ENCODE peak calls at places on chromosomes 7 and 10, in eight cellular contexts. One of them, this sample, is unnamed.
A peak's percentile ranks its signal among the peaks of the same experiment; 100 is the strongest.

GRCh38 chr10:7932301-7933036 is 114.2 kb downstream of the TAF3 start:
- DNase-seq in GM23248: no peak
- DNase-seq in uterus: no peak
- DNase-seq in fibroblast of mammary gland: no peak
- DNase-seq in SJSA1: no peak
- DNase-seq in cardiac muscle cell: peak; percentile 23
- DNase-seq in PC-3: no peak
- DNase-seq in NB4: no peak
- DNase-seq in this sample: no peak

GRCh38 chr7:4207011-4207410 is 475.1 kb upstream of the FOXK1 start:
- DNase-seq in SJSA1: no peak
- DNase-seq in cardiac muscle cell: no peak
- DNase-seq in NB4: no peak
- DNase-seq in GM23248: no peak
- DNase-seq in PC-3: no peak
- DNase-seq in fibroblast of mammary gland: no peak
- DNase-seq in uterus: no peak
- DNase-seq in this sample: no peak

GRCh38 chr7:30594055-30594539 is 581 bp upstream of the GARS1 start:
- DNase-seq in NB4: peak; percentile 85
- DNase-seq in cardiac muscle cell: peak; percentile 40
- DNase-seq in uterus: peak; percentile 24
- DNase-seq in fibroblast of mammary gland: peak; percentile 36
- DNase-seq in SJSA1: no peak
- DNase-seq in GM23248: peak; percentile 63
- DNase-seq in PC-3: no peak
- DNase-seq in this sample: peak; percentile 36

GRCh38 chr7:129923709-129924108 is 29.1 kb downstream of the UBE2H start:
- DNase-seq in SJSA1: no peak
- DNase-seq in NB4: no peak
- DNase-seq in cardiac muscle cell: peak; percentile 71
- DNase-seq in uterus: no peak
- DNase-seq in PC-3: peak; percentile 69
- DNase-seq in GM23248: peak; percentile 94
- DNase-seq in fibroblast of mammary gland: peak; percentile 95
- DNase-seq in this sample: no peak

GRCh38 chr7:104976966-104977636 is 36.9 kb upstream of the KMT2E start:
- DNase-seq in fibroblast of mammary gland: peak; percentile 51
- DNase-seq in GM23248: no peak
- DNase-seq in SJSA1: no peak
- DNase-seq in cardiac muscle cell: no peak
- DNase-seq in NB4: no peak
- DNase-seq in uterus: no peak
- DNase-seq in PC-3: no peak
- DNase-seq in this sample: no peak

GRCh38 chr7:47185193-47185592 is 396.7 kb downstream of the TNS3 start:
- DNase-seq in GM23248: no peak
- DNase-seq in SJSA1: no peak
- DNase-seq in uterus: no peak
- DNase-seq in fibroblast of mammary gland: no peak
- DNase-seq in PC-3: no peak
- DNase-seq in NB4: no peak
- DNase-seq in cardiac muscle cell: no peak
- DNase-seq in this sample: no peak

GRCh38 chr7:142460402-142461117 is 202.7 kb upstream of the PRSS58 start:
- DNase-seq in GM23248: peak; percentile 34
- DNase-seq in NB4: no peak
- DNase-seq in PC-3: no peak
- DNase-seq in uterus: no peak
- DNase-seq in cardiac muscle cell: no peak
- DNase-seq in SJSA1: no peak
- DNase-seq in fibroblast of mammary gland: peak; percentile 81
- DNase-seq in this sample: no peak

GRCh38 chr10:112383325-112383724 is 9.4 kb downstream of the ACSL5 start:
- DNase-seq in SJSA1: no peak
- DNase-seq in fibroblast of mammary gland: peak; percentile 74
- DNase-seq in GM23248: peak; percentile 73
- DNase-seq in NB4: no peak
- DNase-seq in cardiac muscle cell: peak; percentile 85
- DNase-seq in uterus: no peak
- DNase-seq in PC-3: peak; percentile 50
- DNase-seq in this sample: peak; percentile 55

GRCh38 chr10:60387531-60387930 is 2.1 kb downstream of the ANK3 start:
- DNase-seq in fibroblast of mammary gland: no peak
- DNase-seq in PC-3: peak; percentile 68
- DNase-seq in uterus: no peak
- DNase-seq in NB4: no peak
- DNase-seq in SJSA1: no peak
- DNase-seq in cardiac muscle cell: no peak
- DNase-seq in GM23248: no peak
- DNase-seq in this sample: no peak

GRCh38 chr10:11270858-11271179 is 253.1 kb downstream of the CELF2 start:
- DNase-seq in PC-3: no peak
- DNase-seq in uterus: no peak
- DNase-seq in SJSA1: no peak
- DNase-seq in cardiac muscle cell: no peak
- DNase-seq in fibroblast of mammary gland: no peak
- DNase-seq in NB4: no peak
- DNase-seq in GM23248: peak; percentile 1
- DNase-seq in this sample: no peak

GRCh38 chr7:30563326-30563942 is 31.2 kb upstream of the GARS1 start:
- DNase-seq in PC-3: peak; percentile 87
- DNase-seq in NB4: peak; percentile 32
- DNase-seq in cardiac muscle cell: no peak
- DNase-seq in fibroblast of mammary gland: peak; percentile 59
- DNase-seq in GM23248: peak; percentile 52
- DNase-seq in SJSA1: no peak
- DNase-seq in uterus: no peak
- DNase-seq in this sample: no peak

GRCh38 chr7:158098125-158099030 is 489.2 kb downstream of the PTPRN2 start:
- DNase-seq in PC-3: no peak
- DNase-seq in SJSA1: no peak
- DNase-seq in uterus: no peak
- DNase-seq in NB4: no peak
- DNase-seq in fibroblast of mammary gland: no peak
- DNase-seq in GM23248: no peak
- DNase-seq in cardiac muscle cell: no peak
- DNase-seq in this sample: no peak

GRCh38 chr7:94507962-94508361 is 1.6 kb upstream of the CASD1 start:
- DNase-seq in cardiac muscle cell: no peak
- DNase-seq in PC-3: no peak
- DNase-seq in SJSA1: no peak
- DNase-seq in GM23248: no peak
- DNase-seq in uterus: no peak
- DNase-seq in fibroblast of mammary gland: no peak
- DNase-seq in NB4: no peak
- DNase-seq in this sample: no peak

GRCh38 chr7:157077021-157077420 is 61.7 kb upstream of the UBE3C start:
- DNase-seq in SJSA1: no peak
- DNase-seq in PC-3: no peak
- DNase-seq in fibroblast of mammary gland: no peak
- DNase-seq in cardiac muscle cell: no peak
- DNase-seq in GM23248: no peak
- DNase-seq in NB4: no peak
- DNase-seq in uterus: no peak
- DNase-seq in this sample: no peak

GRCh38 chr7:50197547-50197946 is 104.5 kb upstream of the ZPBP start:
- DNase-seq in uterus: no peak
- DNase-seq in SJSA1: no peak
- DNase-seq in cardiac muscle cell: no peak
- DNase-seq in PC-3: peak; percentile 65
- DNase-seq in NB4: peak; percentile 26
- DNase-seq in fibroblast of mammary gland: no peak
- DNase-seq in GM23248: no peak
- DNase-seq in this sample: no peak

GRCh38 chr10:53664620-53665019 is 892.0 kb upstream of the MBL2 start:
- DNase-seq in fibroblast of mammary gland: no peak
- DNase-seq in SJSA1: no peak
- DNase-seq in GM23248: no peak
- DNase-seq in PC-3: peak; percentile 97
- DNase-seq in NB4: no peak
- DNase-seq in cardiac muscle cell: peak; percentile 0
- DNase-seq in uterus: no peak
- DNase-seq in this sample: no peak

GRCh38 chr10:127117125-127117524 is 79.3 kb downstream of the INSYN2A start:
- DNase-seq in GM23248: peak; percentile 58
- DNase-seq in cardiac muscle cell: peak; percentile 72
- DNase-seq in fibroblast of mammary gland: peak; percentile 61
- DNase-seq in uterus: peak; percentile 31
- DNase-seq in NB4: peak; percentile 57
- DNase-seq in PC-3: peak; percentile 43
- DNase-seq in SJSA1: peak; percentile 37
- DNase-seq in this sample: peak; percentile 58

GRCh38 chr10:133241501-133242205 is 4.0 kb downstream of the VENTX start:
- DNase-seq in uterus: no peak
- DNase-seq in fibroblast of mammary gland: no peak
- DNase-seq in GM23248: no peak
- DNase-seq in NB4: no peak
- DNase-seq in SJSA1: no peak
- DNase-seq in PC-3: no peak
- DNase-seq in cardiac muscle cell: no peak
- DNase-seq in this sample: no peak
- H3K4me3 ChIP-seq in uterus: no peak overlapping the region
- H3K4me3 ChIP-seq in fibroblast of mammary gland: no peak overlapping the region
- H3K4me3 ChIP-seq in GM23248: no peak overlapping the region
- H3K4me3 ChIP-seq in NB4: no peak overlapping the region
- H3K4me3 ChIP-seq in SJSA1: no peak overlapping the region
- H3K4me3 ChIP-seq in PC-3: peak overlapping the region; percentile 56
- H3K4me3 ChIP-seq in cardiac muscle cell: no peak overlapping the region
- H3K4me3 ChIP-seq in this sample: no peak overlapping the region

DNA sequence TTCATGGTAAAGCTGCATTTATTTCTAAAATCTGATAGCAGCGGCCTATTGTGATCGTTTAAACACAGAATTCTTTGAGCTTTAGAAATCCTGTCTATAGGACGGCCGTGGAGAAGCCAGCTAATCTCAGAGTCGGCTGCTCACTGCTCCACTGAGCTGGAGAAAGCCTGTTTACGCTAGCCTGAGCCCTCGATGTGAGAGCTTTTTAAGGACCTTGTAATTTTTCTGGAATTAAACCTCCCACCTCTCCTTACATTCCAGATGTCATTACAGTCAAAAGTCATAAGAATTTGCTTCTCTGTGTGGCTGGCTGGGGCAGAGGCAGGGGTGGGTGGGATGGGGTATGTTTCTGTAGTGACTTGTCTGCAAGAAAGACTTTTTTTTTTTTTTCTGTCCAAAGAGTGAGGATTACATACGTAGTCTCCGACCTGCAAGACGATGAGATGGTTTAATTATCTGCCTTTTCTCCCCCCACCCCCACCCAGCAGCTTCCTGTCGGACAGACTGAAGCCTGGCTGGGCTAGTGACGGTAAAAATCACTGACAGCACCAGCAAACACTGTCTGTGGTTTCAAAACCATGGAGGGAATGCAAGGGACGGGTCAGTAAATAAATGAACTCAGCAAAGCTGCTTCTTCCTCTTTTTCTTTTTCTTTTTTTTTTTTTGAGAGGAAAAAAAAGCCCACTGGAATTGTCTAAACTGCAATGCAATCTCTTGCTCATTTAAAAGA is 31.8 kb downstream of the TRIM8 start:
- DNase-seq in SJSA1: peak; percentile 91
- DNase-seq in uterus: no peak
- DNase-seq in NB4: peak; percentile 92
- DNase-seq in cardiac muscle cell: peak; percentile 95
- DNase-seq in fibroblast of mammary gland: peak; percentile 84
- DNase-seq in PC-3: peak; percentile 55
- DNase-seq in GM23248: peak; percentile 72
- DNase-seq in this sample: no peak
- H3K4me3 ChIP-seq in SJSA1: no peak overlapping the region
- H3K4me3 ChIP-seq in uterus: no peak overlapping the region
- H3K4me3 ChIP-seq in NB4: no peak overlapping the region
- H3K4me3 ChIP-seq in cardiac muscle cell: no peak overlapping the region
- H3K4me3 ChIP-seq in fibroblast of mammary gland: no peak overlapping the region
- H3K4me3 ChIP-seq in PC-3: no peak overlapping the region
- H3K4me3 ChIP-seq in GM23248: no peak overlapping the region
- H3K4me3 ChIP-seq in this sample: no peak overlapping the region

DNA sequence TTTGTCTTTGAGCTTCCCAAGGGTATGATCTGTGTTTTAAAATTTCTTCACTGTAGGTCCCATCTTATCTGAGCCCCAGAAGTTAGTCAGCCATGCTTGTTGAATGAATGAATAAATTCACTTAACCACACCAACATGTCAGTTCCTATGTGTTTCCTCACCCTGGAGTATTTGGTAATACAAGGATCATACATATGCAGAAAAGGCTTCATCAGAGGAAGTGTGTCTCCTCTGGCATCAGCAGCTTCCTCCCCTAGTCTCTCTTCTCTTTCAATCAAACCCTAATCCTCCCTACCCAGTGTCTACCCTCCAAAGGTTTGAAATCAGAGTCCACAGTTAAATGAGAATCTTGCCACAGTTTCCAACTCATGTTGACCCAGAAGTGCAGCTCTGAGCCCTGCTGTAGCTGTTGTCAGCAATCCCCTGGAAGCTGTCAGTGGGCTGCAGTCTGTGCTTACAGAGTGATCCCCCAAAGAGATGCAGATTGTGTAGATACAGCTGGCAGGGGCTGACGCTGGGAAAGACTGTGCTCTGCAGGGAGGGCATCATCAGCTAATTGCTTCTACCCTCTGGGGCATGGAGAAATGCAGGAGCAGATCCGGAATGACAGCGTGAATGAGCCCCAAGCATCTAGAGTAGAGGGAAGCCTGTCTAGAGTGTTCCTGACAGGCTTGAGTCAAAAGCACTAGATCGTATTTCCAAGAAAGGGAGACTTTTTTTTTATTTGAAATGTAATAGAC is 105.0 kb upstream of the WDR11 start:
- DNase-seq in fibroblast of mammary gland: no peak
- DNase-seq in NB4: no peak
- DNase-seq in uterus: no peak
- DNase-seq in cardiac muscle cell: no peak
- DNase-seq in GM23248: no peak
- DNase-seq in SJSA1: no peak
- DNase-seq in PC-3: no peak
- DNase-seq in this sample: no peak
- H3K4me3 ChIP-seq in fibroblast of mammary gland: no peak overlapping the region
- H3K4me3 ChIP-seq in NB4: no peak overlapping the region
- H3K4me3 ChIP-seq in uterus: no peak overlapping the region
- H3K4me3 ChIP-seq in cardiac muscle cell: no peak overlapping the region
- H3K4me3 ChIP-seq in GM23248: no peak overlapping the region
- H3K4me3 ChIP-seq in SJSA1: no peak overlapping the region
- H3K4me3 ChIP-seq in PC-3: no peak overlapping the region
- H3K4me3 ChIP-seq in this sample: no peak overlapping the region

DNA sequence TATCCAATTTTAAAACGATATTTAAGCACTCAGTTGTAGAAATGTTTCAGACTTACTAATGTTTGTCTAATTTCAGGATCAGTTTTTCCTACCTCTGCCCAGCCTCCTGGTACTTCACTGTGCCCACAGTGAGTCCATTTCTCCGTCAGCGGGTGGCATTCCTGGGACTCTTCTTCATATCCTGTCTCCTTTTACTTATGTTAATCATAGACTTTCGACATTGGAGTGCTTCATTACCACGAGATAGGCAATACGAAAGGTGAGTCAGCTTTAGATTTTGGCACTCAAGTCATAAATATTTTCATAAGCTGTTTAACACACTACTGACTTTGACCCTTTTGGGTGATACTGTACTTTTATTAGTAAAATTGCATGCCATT is 2.1 kb downstream of the ENTPD7 start:
- DNase-seq in SJSA1: peak; percentile 47
- DNase-seq in cardiac muscle cell: peak; percentile 73
- DNase-seq in uterus: no peak
- DNase-seq in fibroblast of mammary gland: peak; percentile 93
- DNase-seq in PC-3: peak; percentile 89
- DNase-seq in NB4: no peak
- DNase-seq in GM23248: peak; percentile 97
- DNase-seq in this sample: no peak
- H3K4me3 ChIP-seq in SJSA1: no peak overlapping the region
- H3K4me3 ChIP-seq in cardiac muscle cell: no peak overlapping the region
- H3K4me3 ChIP-seq in uterus: no peak overlapping the region
- H3K4me3 ChIP-seq in fibroblast of mammary gland: no peak overlapping the region
- H3K4me3 ChIP-seq in PC-3: peak overlapping the region; percentile 91
- H3K4me3 ChIP-seq in NB4: no peak overlapping the region
- H3K4me3 ChIP-seq in GM23248: peak overlapping the region; percentile 92
- H3K4me3 ChIP-seq in this sample: no peak overlapping the region

GRCh38 chr10:49611166-49611814 is 1.2 kb downstream of the SLC18A3 start:
- DNase-seq in PC-3: no peak
- DNase-seq in NB4: no peak
- DNase-seq in uterus: no peak
- DNase-seq in cardiac muscle cell: no peak
- DNase-seq in SJSA1: no peak
- DNase-seq in GM23248: peak; percentile 22
- DNase-seq in fibroblast of mammary gland: no peak
- DNase-seq in this sample: no peak
- H3K4me3 ChIP-seq in PC-3: no peak overlapping the region
- H3K4me3 ChIP-seq in NB4: no peak overlapping the region
- H3K4me3 ChIP-seq in uterus: no peak overlapping the region
- H3K4me3 ChIP-seq in cardiac muscle cell: no peak overlapping the region
- H3K4me3 ChIP-seq in SJSA1: no peak overlapping the region
- H3K4me3 ChIP-seq in GM23248: no peak overlapping the region
- H3K4me3 ChIP-seq in fibroblast of mammary gland: no peak overlapping the region
- H3K4me3 ChIP-seq in this sample: no peak overlapping the region

This sample was measured in right cardiac atrium.